ENCODE peak calls at places on chromosome 10, in six cellular contexts. P is upper lobe of right lung, O is astrocyte, T is A549, U is PC-3, D is stomach. I is an unnamed sample. For H3K4me1, the result is how much of the 10 kb centered on the place peaks cover.

GRCh38 chr10:1114355-1115261 is 58.4 kb downstream of the WDR37 start:
- DNase-seq in P (no peak), O (no peak), T (no peak), U (no peak), D (no peak), I (no peak)

GRCh38 chr10:44195120-44196007 is 189.5 kb downstream of the CXCL12 start:
- DNase-seq in P (no peak), O (peak), T (peak), U (peak), D (peak), I (peak)

GRCh38 chr10:33139191-33139646 is 181.2 kb upstream of the ITGB1 start:
- DNase-seq in P (no peak), O (no peak), T (peak), U (no peak), D (no peak), I (no peak)

GRCh38 chr10:103958996-103959395 is 7.9 kb upstream of the SLK start:
- DNase-seq in P (no peak), O (no peak), T (no peak), U (no peak), D (no peak), I (peak)

GRCh38 chr10:26488344-26488743 is 50.2 kb downstream of the APBB1IP start:
- DNase-seq in P (no peak), O (peak), T (peak), U (peak), D (no peak), I (peak)

GRCh38 chr10:71996598-71997371 is 32.6 kb downstream of the CHST3 start:
- DNase-seq in P (no peak), O (no peak), T (no peak), U (no peak), D (no peak), I (no peak)

GRCh38 chr10:132453470-132453861 is 56.5 kb downstream of the PWWP2B start:
- DNase-seq in P (no peak), O (no peak), T (no peak), U (no peak), D (no peak), I (no peak)

GRCh38 chr10:95604630-95605029 is 43.5 kb upstream of the SORBS1 start:
- DNase-seq in P (no peak), O (no peak), T (no peak), U (no peak), D (no peak), I (no peak)

GRCh38 chr10:24008164-24009066 is 200.5 kb upstream of the KIAA1217 start:
- DNase-seq in P (no peak), O (peak), T (no peak), U (peak), D (no peak), I (peak)

GRCh38 chr10:42867571-42867970 is 85.0 kb downstream of the BMS1 start:
- DNase-seq in P (no peak), O (no peak), T (no peak), U (no peak), D (no peak), I (no peak)

GRCh38 chr10:98296514-98296913 is 28.5 kb upstream of the LOXL4 start:
- DNase-seq in P (no peak), O (no peak), T (no peak), U (no peak), D (no peak), I (peak)

GRCh38 chr10:36187382-36188042 is 545.4 kb upstream of the FZD8 start:
- DNase-seq in P (no peak), O (no peak), T (no peak), U (no peak), D (no peak), I (no peak)

GRCh38 chr10:113053881-113054280 is 103.8 kb downstream of the TCF7L2 start:
- DNase-seq in P (no peak), O (peak), T (no peak), U (no peak), D (no peak), I (no peak)

GRCh38 chr10:80497187-80498038 is 40.3 kb upstream of the SH2D4B start:
- DNase-seq in P (peak), O (peak), T (no peak), U (no peak), D (peak), I (no peak)

GRCh38 chr10:72194949-72195348 is 20.9 kb upstream of the ANAPC16 start:
- DNase-seq in P (no peak), O (no peak), T (no peak), U (no peak), D (no peak), I (no peak)

DNA sequence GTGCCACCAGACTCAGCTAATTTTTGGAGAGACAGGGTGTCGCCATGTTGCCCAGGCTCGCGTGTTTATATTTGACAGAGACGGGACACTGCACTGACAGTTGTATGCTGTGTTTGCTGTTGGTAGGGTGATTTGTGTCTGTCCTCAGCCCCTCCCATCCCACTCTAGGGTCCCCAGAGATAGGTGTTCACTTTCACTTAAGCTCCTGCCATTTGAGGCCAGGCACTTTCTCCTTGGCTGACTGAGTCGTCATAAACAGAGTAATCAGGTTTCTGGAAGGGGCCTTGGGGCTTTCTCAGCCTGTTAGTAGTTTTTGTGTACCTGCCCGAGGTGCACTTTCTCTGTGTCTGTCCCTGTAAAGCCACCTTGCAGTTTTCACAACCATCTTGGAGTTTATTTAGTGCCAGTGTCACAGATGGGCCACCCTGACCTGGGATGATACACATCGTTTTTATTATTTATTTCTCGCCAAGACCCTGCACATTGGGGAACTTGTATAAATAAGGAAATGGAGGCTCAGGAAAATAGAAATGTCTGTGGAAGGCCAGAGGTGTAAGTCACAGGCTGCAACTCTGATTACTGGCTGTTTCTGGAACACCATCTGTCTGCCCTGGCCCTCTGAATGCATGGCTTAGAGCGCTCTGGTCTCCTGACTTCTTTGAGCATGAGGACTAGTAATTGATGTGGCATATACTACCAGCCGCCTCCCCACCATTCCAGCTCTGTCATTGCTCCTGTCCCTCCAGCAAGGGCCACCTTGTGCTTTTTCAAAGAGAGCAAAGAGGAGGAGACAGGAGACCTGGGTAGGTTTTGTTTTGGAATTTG is 81.9 kb upstream of the PDCD4 start:
- DNase-seq in P (no peak), O (no peak), T (no peak), U (no peak), D (no peak), I (no peak)
- H3K4me1 ChIP-seq in P (under half), O (under half), T (under half), U (under half), D (under half), I (under half)

DNA sequence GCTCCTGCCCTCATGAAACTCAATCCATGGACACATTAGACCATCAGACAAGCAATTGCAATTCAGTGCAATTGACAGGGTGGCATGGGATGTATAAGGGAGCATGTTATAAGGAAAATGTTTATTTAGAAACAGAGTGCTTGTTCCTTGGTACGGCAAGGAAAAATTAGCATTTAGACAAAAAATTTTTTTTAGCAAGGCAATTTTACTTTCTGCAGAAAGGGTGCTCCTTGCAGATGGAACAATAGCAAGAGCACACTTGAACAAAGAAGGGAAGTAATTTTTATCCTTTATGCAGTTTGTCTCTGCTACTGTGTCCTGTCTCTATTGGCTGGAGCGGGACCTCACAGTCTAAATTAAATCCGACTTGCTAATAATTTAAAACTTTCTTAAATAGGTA is 6.2 kb upstream of the BAG3 start:
- DNase-seq in P (no peak), O (no peak), T (no peak), U (no peak), D (no peak), I (no peak)
- TF ChIP-seq CTCF in P (no peak), O (no peak), T (no peak), U (no peak), D (no peak), I (no peak)

GRCh38 chr10:123858039-123858740 is 33.4 kb downstream of the CPXM2 start:
- DNase-seq in P (no peak), O (no peak), T (no peak), U (no peak), D (no peak), I (peak)

GRCh38 chr10:123858907-123859650 is 32.5 kb downstream of the CPXM2 start:
- DNase-seq in P (no peak), O (no peak), T (no peak), U (no peak), D (no peak), I (no peak)

GRCh38 chr10:123860856-123861255 is 30.8 kb downstream of the CPXM2 start:
- DNase-seq in P (no peak), O (no peak), T (no peak), U (no peak), D (no peak), I (no peak)

GRCh38 chr10:123860209-123860608 is 31.4 kb downstream of the CPXM2 start:
- DNase-seq in P (no peak), O (no peak), T (no peak), U (no peak), D (no peak), I (no peak)

DNA sequence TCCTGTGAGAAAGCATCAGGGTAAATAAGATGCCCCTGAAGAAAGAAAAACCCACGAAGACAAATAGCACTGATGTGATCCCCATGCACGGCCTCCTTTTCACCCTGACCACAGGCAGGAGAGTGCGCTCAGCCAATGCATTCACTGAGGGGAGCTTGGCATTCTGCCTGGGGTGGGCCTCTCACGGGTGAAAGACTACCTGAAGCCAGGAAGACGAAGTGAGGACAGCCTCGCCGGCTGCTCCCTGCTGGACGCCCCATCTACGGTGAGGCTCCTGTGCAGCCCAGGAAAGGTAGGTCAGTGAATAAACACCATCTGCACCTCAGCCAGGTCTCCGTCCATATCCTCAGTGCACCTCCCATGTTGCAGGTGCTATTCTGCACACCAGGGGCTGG is 32.0 kb downstream of the CPXM2 start:
- DNase-seq in P (no peak), O (no peak), T (no peak), U (no peak), D (no peak), I (no peak)
- H3K4me1 ChIP-seq in P (under half), O (under half), T (under half), U (under half), D (under half), I (under half)

DNA sequence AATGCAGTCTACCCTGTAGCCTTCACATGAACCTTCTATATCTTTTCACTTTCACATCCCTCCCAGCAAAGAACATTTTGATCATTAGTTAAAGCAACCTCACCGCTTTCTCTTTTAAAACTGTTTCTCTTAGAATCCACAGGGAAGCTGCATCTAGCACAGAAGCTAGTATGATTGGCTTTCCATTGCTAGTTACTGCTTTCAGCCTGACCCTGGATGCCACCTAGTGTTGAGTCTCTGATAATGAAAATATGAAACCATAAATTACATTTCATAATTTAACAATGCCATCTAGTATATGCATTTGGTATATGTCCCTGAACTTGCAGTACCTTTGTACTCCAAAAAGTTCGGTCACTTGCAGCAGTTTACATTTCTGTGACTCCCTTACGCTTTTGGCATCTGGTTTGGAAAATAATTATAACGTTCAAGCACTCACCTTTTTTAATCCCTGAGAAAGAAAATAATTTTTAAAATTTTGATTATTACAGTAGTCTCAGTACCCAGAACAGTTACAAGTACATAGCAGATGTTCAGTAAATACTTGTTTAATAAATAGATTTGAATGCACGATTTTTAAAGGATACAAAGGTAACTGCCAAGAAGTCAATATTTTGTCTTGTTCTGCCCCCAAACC is 22.7 kb downstream of the CISD1 start:
- DNase-seq in P (no peak), O (peak), T (peak), U (peak), D (no peak), I (no peak)
- TF ChIP-seq CTCF in P (peak), O (peak), T (peak), U (peak), D (peak), I (peak)

DNA sequence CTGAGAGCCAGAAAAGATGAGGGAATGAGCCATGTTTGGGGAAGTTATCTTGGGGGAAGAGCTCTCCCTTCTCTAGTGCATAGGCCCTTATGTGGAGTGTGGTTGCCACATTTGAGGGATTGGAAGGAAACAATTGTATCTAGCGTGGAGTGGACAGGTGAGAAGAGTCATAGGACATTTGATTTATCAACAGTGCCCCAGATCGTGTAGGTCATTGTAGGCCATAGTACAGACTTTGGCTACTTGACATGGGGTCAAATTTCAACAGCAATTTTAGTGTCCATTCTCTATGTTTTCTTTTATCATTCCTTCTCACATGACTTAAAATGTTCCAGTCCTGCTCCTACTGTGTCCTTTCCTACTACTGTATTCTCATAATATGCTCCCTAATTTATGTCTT is 1182.8 kb downstream of the SORCS1 start:
- DNase-seq in P (no peak), O (no peak), T (no peak), U (no peak), D (no peak), I (no peak)
- H3K4me1 ChIP-seq in P (under half), O (under half), T (under half), U (under half), D (under half), I (under half)

DNA sequence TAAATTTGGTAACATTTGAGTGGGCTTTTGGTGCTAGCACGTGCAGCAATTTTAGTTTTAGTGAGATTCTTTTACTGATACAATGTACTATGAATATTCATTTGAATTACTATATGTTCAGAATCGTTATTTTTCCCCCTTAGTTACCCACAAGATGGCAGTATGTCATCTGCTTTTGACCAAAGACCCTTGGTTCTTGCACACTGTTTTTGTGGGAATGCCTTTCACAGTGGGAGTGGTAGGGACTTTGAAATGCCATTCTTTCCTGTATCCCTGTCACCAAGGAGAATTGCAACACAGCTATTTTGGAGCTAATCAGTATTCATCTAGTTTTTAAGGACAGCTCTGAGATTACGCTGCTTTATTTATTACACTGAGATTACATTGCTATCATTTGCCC is 40.6 kb downstream of the SEC23IP start:
- DNase-seq in P (no peak), O (peak), T (peak), U (peak), D (no peak), I (no peak)
- TF ChIP-seq CTCF in P (peak), O (peak), T (peak), U (peak), D (no peak), I (peak)

DNA sequence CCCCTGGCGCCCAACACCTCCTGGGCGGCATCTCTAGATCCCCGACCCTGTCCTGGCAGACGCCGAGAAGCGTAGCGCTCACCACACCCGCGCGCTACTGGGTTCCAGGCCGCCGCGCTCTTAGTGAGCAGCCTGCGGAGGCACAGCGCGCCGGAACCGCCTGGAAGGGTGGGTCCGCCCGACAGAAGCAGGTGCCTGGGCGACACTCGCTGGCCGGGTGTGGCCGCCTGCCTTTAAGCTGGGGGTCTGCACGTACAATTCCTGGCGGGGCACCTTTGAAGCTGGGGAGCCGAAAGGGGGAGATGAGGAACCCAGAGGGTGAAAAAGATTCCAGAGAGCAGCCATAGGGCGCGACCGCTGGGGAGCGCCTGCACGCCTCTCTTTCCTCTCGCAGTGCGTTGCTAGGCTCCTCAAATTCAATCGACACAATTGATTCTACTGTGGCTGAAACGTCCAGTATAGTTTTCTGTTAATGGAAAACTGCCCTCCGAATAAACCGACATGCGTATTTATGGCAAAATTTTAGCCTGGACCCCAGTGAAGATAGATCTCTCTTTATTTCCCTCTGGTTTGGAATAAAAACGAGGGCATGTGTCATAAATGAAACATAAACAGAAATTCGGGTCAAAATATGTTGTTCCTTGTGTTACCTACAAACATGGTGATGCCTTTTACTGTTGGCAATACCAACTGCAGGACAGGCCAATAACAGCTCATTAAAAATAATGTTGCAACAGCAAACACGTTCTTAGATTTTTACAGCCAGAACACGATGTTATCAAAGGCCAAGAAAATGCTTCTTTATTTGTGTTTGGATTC is 4.6 kb downstream of the HMX3 start:
- DNase-seq in P (no peak), O (no peak), T (peak), U (no peak), D (no peak), I (no peak)
- H3K4me1 ChIP-seq in P (under half), O (under half), T (under half), U (under half), D (under half), I (under half)